ENCODE peak calls at places on chromosome 6, in five cellular contexts. R, M, Z, I and H are unnamed samples.

GRCh38 chr6:73679009-73679408 is 17.0 kb upstream of the CD109 start:
- DNase-seq in R (no peak), M (no peak), Z (no peak), I (no peak), H (no peak)

GRCh38 chr6:159490298-159490937 is 202.6 kb downstream of the SOD2 start:
- DNase-seq in R (no peak), M (no peak), Z (no peak), I (no peak), H (no peak)

GRCh38 chr6:38803129-38803528 is 88.0 kb downstream of the DNAH8 start:
- DNase-seq in R (no peak), M (no peak), Z (no peak), I (no peak), H (no peak)

GRCh38 chr6:138456393-138456775 is 42.9 kb downstream of the NHSL1 start:
- DNase-seq in R (no peak), M (no peak), Z (no peak), I (no peak), H (no peak)

GRCh38 chr6:168276576-168277273 is 42.9 kb downstream of the DACT2 start:
- DNase-seq in R (no peak), M (peak), Z (no peak), I (no peak), H (no peak)

GRCh38 chr6:95318137-95318536 is 259.2 kb upstream of the MANEA start:
- DNase-seq in R (no peak), M (no peak), Z (no peak), I (no peak), H (no peak)

GRCh38 chr6:39812496-39812852 is 20.3 kb downstream of the DAAM2 start:
- DNase-seq in R (no peak), M (no peak), Z (no peak), I (no peak), H (no peak)

GRCh38 chr6:155341130-155341828 is 27.0 kb upstream of the TFB1M start:
- DNase-seq in R (no peak), M (no peak), Z (no peak), I (no peak), H (peak)

GRCh38 chr6:138645976-138646640 is 127.5 kb upstream of the CCDC28A start:
- DNase-seq in R (no peak), M (no peak), Z (no peak), I (no peak), H (no peak)

GRCh38 chr6:45187841-45188240 is 140.3 kb upstream of the RUNX2 start:
- DNase-seq in R (no peak), M (no peak), Z (no peak), I (no peak), H (peak)

GRCh38 chr6:91904586-91904985 is 1317.7 kb upstream of the MAP3K7 start:
- DNase-seq in R (no peak), M (no peak), Z (no peak), I (no peak), H (no peak)

GRCh38 chr6:19554356-19555225 is 282.6 kb upstream of the ID4 start:
- DNase-seq in R (peak), M (no peak), Z (no peak), I (no peak), H (no peak)

GRCh38 chr6:168574699-168575195 is 133.8 kb downstream of the SMOC2 start:
- DNase-seq in R (peak), M (peak), Z (no peak), I (no peak), H (no peak)

GRCh38 chr6:126786262-126786661 is 332.2 kb upstream of the RSPO3 start:
- DNase-seq in R (no peak), M (no peak), Z (no peak), I (no peak), H (no peak)

GRCh38 chr6:146861716-146862115 is 262.9 kb downstream of the ADGB start:
- DNase-seq in R (no peak), M (no peak), Z (no peak), I (no peak), H (no peak)

GRCh38 chr6:70280462-70280861 is 22.4 kb downstream of the COL9A1 start:
- DNase-seq in R (peak), M (no peak), Z (no peak), I (peak), H (no peak)

GRCh38 chr6:136244061-136244616 is 6.0 kb downstream of the MTFR2 start:
- DNase-seq in R (no peak), M (no peak), Z (peak), I (no peak), H (no peak)

GRCh38 chr6:105561501-105561900 is 158.6 kb upstream of the PREP start:
- DNase-seq in R (no peak), M (no peak), Z (no peak), I (no peak), H (no peak)

GRCh38 chr6:1878330-1878729 is 268.6 kb downstream of the FOXC1 start:
- DNase-seq in R (no peak), M (no peak), Z (no peak), I (no peak), H (no peak)

GRCh38 chr6:168050861-168051586 is 28.0 kb downstream of the FRMD1 start:
- DNase-seq in R (no peak), M (no peak), Z (no peak), I (no peak), H (no peak)

GRCh38 chr6:112563368-112563767 is 216.2 kb downstream of the RFPL4B start:
- DNase-seq in R (peak), M (no peak), Z (no peak), I (no peak), H (peak)

GRCh38 chr6:39387785-39388184 is 65.3 kb upstream of the KCNK16 start:
- DNase-seq in R (no peak), M (no peak), Z (no peak), I (no peak), H (no peak)

GRCh38 chr6:15441215-15441868 is 195.5 kb downstream of the JARID2 start:
- DNase-seq in R (peak), M (no peak), Z (no peak), I (peak), H (peak)

GRCh38 chr6:39664173-39664572 is 61.0 kb downstream of the KIF6 start:
- DNase-seq in R (no peak), M (no peak), Z (no peak), I (no peak), H (no peak)

GRCh38 chr6:134047673-134048072 is 4.8 kb downstream of the SLC2A12 start:
- DNase-seq in R (no peak), M (peak), Z (no peak), I (no peak), H (no peak)

GRCh38 chr6:89079611-89080213 is 839 bp upstream of the PNRC1 start:
- DNase-seq in R (peak), M (peak), Z (no peak), I (no peak), H (peak)

GRCh38 chr6:41111017-41111416 is 38.2 kb downstream of the NFYA start:
- DNase-seq in R (no peak), M (no peak), Z (no peak), I (no peak), H (no peak)

GRCh38 chr6:3333263-3333662 is 74.5 kb downstream of the PSMG4 start:
- DNase-seq in R (no peak), M (no peak), Z (no peak), I (no peak), H (no peak)

GRCh38 chr6:98669371-98669770 is 165.0 kb upstream of the POU3F2 start:
- DNase-seq in R (no peak), M (no peak), Z (no peak), I (no peak), H (no peak)

GRCh38 chr6:17741507-17741906 is 34.8 kb upstream of the NUP153 start:
- DNase-seq in R (no peak), M (no peak), Z (no peak), I (no peak), H (no peak)

GRCh38 chr6:100913400-100914276 is 32.5 kb upstream of the ASCC3 start:
- DNase-seq in R (no peak), M (no peak), Z (no peak), I (no peak), H (no peak)

GRCh38 chr6:108785653-108786052 is 62.6 kb upstream of the ARMC2 start:
- DNase-seq in R (no peak), M (no peak), Z (no peak), I (no peak), H (no peak)

GRCh38 chr6:53928641-53929339 is 134.0 kb downstream of the LRRC1 start:
- DNase-seq in R (no peak), M (no peak), Z (no peak), I (no peak), H (no peak)

GRCh38 chr6:40710626-40711354 is 123.6 kb upstream of the LRFN2 start:
- DNase-seq in R (no peak), M (no peak), Z (no peak), I (peak), H (no peak)

GRCh38 chr6:116108836-116109235 is 8.2 kb downstream of the NT5DC1 start:
- DNase-seq in R (peak), M (no peak), Z (no peak), I (peak), H (no peak)

GRCh38 chr6:27651371-27651732 is 178.4 kb upstream of the ZNF184 start:
- DNase-seq in R (peak), M (no peak), Z (no peak), I (peak), H (no peak)

GRCh38 chr6:155188707-155189496 is 74.9 kb upstream of the CLDN20 start:
- DNase-seq in R (no peak), M (no peak), Z (peak), I (no peak), H (peak)

GRCh38 chr6:34045698-34046097 is 100.2 kb downstream of the GRM4 start:
- DNase-seq in R (no peak), M (no peak), Z (no peak), I (peak), H (no peak)
- H3K4me3 ChIP-seq in R (no peak), M (no peak), Z (no peak), I (no peak), H (no peak)

DNA sequence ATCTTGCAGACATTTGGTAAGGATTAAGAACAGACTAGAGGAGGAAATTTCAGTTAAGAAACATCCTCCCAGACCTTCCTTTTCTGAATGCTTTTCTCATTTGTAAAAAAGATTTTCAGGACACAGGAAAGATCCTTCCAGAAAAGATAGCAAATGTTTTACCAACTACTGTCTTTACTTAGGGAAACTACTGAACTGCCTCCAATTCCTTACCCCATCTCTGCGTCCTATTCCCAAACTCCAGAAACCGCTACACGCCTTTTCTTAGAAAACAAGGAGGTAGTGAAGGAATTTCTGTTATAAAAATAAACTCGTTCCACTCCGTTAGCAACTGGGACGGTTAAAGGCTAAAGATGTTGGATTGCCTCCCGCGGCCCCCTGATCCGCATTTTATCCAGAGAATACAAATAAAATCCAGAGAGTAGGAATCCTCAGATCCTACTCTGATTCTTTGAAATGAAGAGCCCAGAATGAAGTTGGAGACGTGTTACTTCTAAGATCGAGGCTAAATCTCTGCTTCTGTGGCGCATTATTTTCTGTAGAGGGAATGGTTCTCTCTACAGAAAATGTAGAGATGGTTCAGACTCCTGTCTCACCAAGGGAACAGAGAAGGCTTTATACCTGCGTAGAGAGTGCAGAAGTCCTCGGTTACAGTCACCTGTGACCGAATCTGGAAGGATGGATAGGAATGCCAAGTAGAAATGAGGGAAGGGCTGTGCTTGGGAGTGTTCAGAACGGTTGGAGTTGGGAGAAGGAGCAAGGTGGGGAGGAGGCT is 133.0 kb downstream of the GPX5 start:
- DNase-seq in R (peak), M (no peak), Z (no peak), I (no peak), H (no peak)
- H3K4me3 ChIP-seq in R (peak), M (peak), Z (peak), I (peak), H (peak)

GRCh38 chr6:90374201-90374600 is 77.6 kb upstream of the BACH2 start:
- DNase-seq in R (no peak), M (no peak), Z (no peak), I (no peak), H (no peak)
- H3K4me3 ChIP-seq in R (no peak), M (no peak), Z (no peak), I (no peak), H (no peak)

GRCh38 chr6:119026822-119027221 is 51.6 kb downstream of the FAM184A start:
- DNase-seq in R (no peak), M (no peak), Z (no peak), I (no peak), H (no peak)
- H3K4me3 ChIP-seq in R (no peak), M (no peak), Z (no peak), I (no peak), H (no peak)